ENCODE peak calls at places on chromosomes 7 and 10, in six cellular contexts. N is IMR-90, G is H1, J is neuronal stem cell, X is H9, T is trophoblast cell. C is an unnamed sample.

GRCh38 chr10:95906675-95907453 is 911 bp upstream of the CC2D2B start:
- DNase-seq in N (peak; percentile 67), G (no peak), J (peak; percentile 11), X (peak; percentile 39), T (peak; percentile 68), C (peak; percentile 80)

GRCh38 chr7:30222519-30223213 is 61.7 kb upstream of the ZNRF2 start:
- DNase-seq in N (no peak), G (no peak), J (no peak), X (no peak), T (no peak), C (no peak)

GRCh38 chr7:506921-507622 is 12.6 kb downstream of the PDGFA start:
- DNase-seq in N (no peak), G (no peak), J (no peak), X (no peak), T (no peak), C (no peak)

GRCh38 chr10:46550795-46551700 is 5.4 kb downstream of the GPRIN2 start:
- DNase-seq in N (no peak), G (no peak), J (no peak), X (peak; percentile 25), T (no peak), C (no peak)

GRCh38 chr7:148291799-148292198 is 298.8 kb upstream of the C7orf33 start:
- DNase-seq in N (no peak), G (no peak), J (no peak), X (no peak), T (no peak), C (no peak)

GRCh38 chr10:132209130-132209529 is 22.4 kb downstream of the DPYSL4 start:
- DNase-seq in N (peak; percentile 23), G (no peak), J (no peak), X (no peak), T (no peak), C (no peak)

GRCh38 chr7:46949270-46949931 is 632.5 kb downstream of the TNS3 start:
- DNase-seq in N (no peak), G (no peak), J (no peak), X (no peak), T (no peak), C (no peak)

GRCh38 chr10:23095966-23096813 is 811 bp downstream of the MSRB2 start:
- DNase-seq in N (peak; percentile 58), G (no peak), J (peak; percentile 24), X (no peak), T (peak; percentile 38), C (peak; percentile 69)

GRCh38 chr7:38574121-38574520 is 57.1 kb downstream of the AMPH start:
- DNase-seq in N (peak; percentile 31), G (no peak), J (no peak), X (no peak), T (no peak), C (no peak)

GRCh38 chr10:52965938-52966401 is 193.4 kb upstream of the MBL2 start:
- DNase-seq in N (no peak), G (peak; percentile 53), J (peak; percentile 44), X (no peak), T (no peak), C (no peak)

GRCh38 chr10:100413206-100413605 is 49.6 kb upstream of the WNT8B start:
- DNase-seq in N (no peak), G (no peak), J (no peak), X (no peak), T (no peak), C (no peak)

GRCh38 chr7:99125505-99125865 is 18.4 kb downstream of the SMURF1 start:
- DNase-seq in N (no peak), G (no peak), J (no peak), X (no peak), T (peak; percentile 39), C (no peak)

GRCh38 chr7:130750774-130751173 is 16.8 kb upstream of the KLF14 start:
- DNase-seq in N (no peak), G (no peak), J (no peak), X (no peak), T (no peak), C (no peak)
- H3K14ac ChIP-seq in N (no peak overlapping the region), G (no peak overlapping the region), J (no peak overlapping the region), X (no peak overlapping the region), T (no peak overlapping the region), C (no peak overlapping the region)

DNA sequence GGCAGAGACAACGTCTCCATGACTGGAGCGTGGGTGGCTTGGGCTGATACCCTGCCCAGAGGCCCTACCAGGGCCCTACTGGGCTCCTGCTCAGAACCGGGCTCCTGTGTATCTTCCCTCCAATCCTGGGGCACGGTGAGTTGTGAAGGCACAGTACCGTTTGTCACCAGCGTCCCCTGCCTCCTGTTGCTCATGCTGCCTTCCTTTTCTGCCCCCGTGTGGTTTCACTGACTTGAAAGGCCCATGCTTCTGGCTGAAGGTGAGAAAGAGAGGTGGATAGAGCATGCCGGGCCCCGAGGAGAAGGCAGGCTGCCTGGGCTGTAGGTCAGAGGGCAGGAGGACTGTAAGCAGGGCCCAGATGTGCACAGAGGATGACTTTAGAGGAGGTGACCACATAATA is 9.1 kb upstream of the DMBT1 start:
- DNase-seq in N (no peak), G (no peak), J (no peak), X (peak; percentile 54), T (no peak), C (no peak)
- H3K14ac ChIP-seq in N (no peak overlapping the region), G (no peak overlapping the region), J (no peak overlapping the region), X (no peak overlapping the region), T (no peak overlapping the region), C (no peak overlapping the region)

DNA sequence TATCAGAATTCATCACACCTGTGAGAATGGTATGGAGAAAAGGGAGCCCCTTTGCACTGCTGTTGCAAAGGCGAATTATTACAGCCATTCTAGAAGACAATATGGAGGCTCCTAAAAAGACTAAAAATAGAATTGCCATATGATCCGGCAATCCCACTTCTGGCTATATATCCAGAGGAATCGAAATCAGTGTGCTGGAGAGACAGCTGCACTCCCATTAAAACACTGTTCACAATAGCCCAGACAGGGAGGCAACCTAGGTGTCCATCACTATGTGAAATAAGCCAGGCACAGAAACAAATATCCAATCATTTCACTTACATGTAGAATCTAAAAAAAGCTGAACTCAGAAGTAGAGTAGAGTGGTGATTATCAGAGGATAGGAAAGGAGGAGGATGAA is 26.0 kb upstream of the GJD4 start:
- DNase-seq in N (no peak), G (no peak), J (no peak), X (no peak), T (no peak), C (no peak)
- H3K14ac ChIP-seq in N (no peak overlapping the region), G (no peak overlapping the region), J (no peak overlapping the region), X (no peak overlapping the region), T (no peak overlapping the region), C (no peak overlapping the region)

DNA sequence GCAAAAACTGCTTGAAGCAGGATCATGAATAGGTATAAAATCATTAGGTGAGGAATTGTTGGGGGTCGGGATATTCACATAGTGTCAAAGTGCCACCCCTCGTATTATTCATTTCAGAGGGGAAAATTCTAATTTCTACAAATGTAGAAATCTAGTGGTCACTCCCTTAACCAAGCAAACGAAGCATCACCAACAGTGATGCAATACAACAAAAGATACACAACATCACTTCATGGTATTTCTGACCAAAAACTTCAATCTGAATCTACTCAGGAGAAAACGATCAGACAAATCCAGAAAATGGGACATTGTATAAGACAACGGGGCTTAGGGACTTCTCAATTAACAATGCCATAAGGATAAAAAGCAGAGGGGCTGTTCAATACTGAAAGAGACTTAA is 26.3 kb upstream of the FAM170B start:
- DNase-seq in N (no peak), G (no peak), J (no peak), X (no peak), T (no peak), C (no peak)
- H3K14ac ChIP-seq in N (no peak overlapping the region), G (no peak overlapping the region), J (no peak overlapping the region), X (no peak overlapping the region), T (no peak overlapping the region), C (no peak overlapping the region)

DNA sequence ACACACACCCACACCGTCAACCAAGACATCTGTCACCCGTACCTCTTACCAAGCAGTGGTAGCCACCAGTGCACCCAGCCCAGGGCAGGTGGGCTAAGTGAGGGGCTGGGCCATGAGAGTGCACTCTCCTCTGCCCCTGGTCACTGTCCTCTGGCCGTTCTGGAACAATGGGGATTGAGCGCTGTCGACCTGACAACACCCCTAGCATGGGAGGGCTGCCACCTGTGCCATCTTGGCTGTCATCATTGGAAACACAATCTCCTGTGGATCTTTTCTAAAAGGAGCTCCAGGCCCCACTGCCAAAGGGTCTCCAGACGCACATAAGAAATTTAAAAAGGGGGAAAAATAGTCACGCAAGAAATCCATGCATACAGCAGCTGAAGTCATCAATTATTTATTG is 80.1 kb downstream of the CTBP2 start:
- DNase-seq in N (no peak), G (no peak), J (no peak), X (no peak), T (no peak), C (no peak)
- H3K14ac ChIP-seq in N (no peak overlapping the region), G (no peak overlapping the region), J (no peak overlapping the region), X (no peak overlapping the region), T (no peak overlapping the region), C (no peak overlapping the region)

GRCh38 chr7:36728143-36728542 is 3.8 kb upstream of the AOAH start:
- DNase-seq in N (no peak), G (no peak), J (no peak), X (no peak), T (no peak), C (no peak)
- H3K14ac ChIP-seq in N (no peak overlapping the region), G (no peak overlapping the region), J (no peak overlapping the region), X (no peak overlapping the region), T (no peak overlapping the region), C (no peak overlapping the region)

GRCh38 chr10:71080381-71081228 is 131.8 kb upstream of the UNC5B start:
- DNase-seq in N (no peak), G (no peak), J (no peak), X (peak; percentile 14), T (no peak), C (no peak)
- H3K14ac ChIP-seq in N (no peak overlapping the region), G (no peak overlapping the region), J (no peak overlapping the region), X (no peak overlapping the region), T (no peak overlapping the region), C (no peak overlapping the region)